ENCODE peak calls at places on chromosomes 7 and 10, in seven cellular contexts. H, C, I, A, U, O and R are unnamed samples.
A peak's percentile ranks its signal among the peaks of the same experiment; 100 is the strongest.

GRCh38 chr10:5040781-5041470 is 37.3 kb upstream of the AKR1C2 start:
- DNase-seq in H (no peak), C (no peak), I (no peak), A (no peak), U (peak; percentile 30), O (no peak), R (no peak)

GRCh38 chr10:71272122-71272771 is 46.8 kb upstream of the SLC29A3 start:
- DNase-seq in H (no peak), C (no peak), I (no peak), A (no peak), U (no peak), O (no peak), R (no peak)

GRCh38 chr10:107418411-107418810 is 253.9 kb upstream of the SORCS1 start:
- DNase-seq in H (no peak), C (no peak), I (no peak), A (no peak), U (no peak), O (no peak), R (no peak)

GRCh38 chr7:151754142-151754590 is 122.7 kb downstream of the PRKAG2 start:
- DNase-seq in H (no peak), C (peak; percentile 96), I (peak; percentile 71), A (peak; percentile 79), U (peak; percentile 99), O (peak; percentile 95), R (peak; percentile 85)

GRCh38 chr7:41942468-41943097 is 239.7 kb upstream of the INHBA start:
- DNase-seq in H (no peak), C (no peak), I (no peak), A (no peak), U (no peak), O (peak; percentile 78), R (no peak)

GRCh38 chr7:24842449-24843241 is 85.4 kb upstream of the GSDME start:
- DNase-seq in H (no peak), C (no peak), I (no peak), A (no peak), U (peak; percentile 8), O (no peak), R (no peak)

GRCh38 chr7:99949645-99950228 is 20.3 kb upstream of the GJC3 start:
- DNase-seq in H (no peak), C (no peak), I (no peak), A (no peak), U (peak; percentile 4), O (no peak), R (no peak)

GRCh38 chr7:66047426-66047825 is 28.2 kb upstream of the ASL start:
- DNase-seq in H (no peak), C (no peak), I (no peak), A (no peak), U (no peak), O (no peak), R (no peak)

GRCh38 chr7:25037325-25037724 is 57.3 kb upstream of the OSBPL3 start:
- DNase-seq in H (no peak), C (no peak), I (no peak), A (no peak), U (no peak), O (no peak), R (no peak)

GRCh38 chr7:122719010-122719578 is 16.4 kb upstream of the RNF148 start:
- DNase-seq in H (no peak), C (no peak), I (no peak), A (no peak), U (no peak), O (no peak), R (no peak)

GRCh38 chr10:88949912-88950664 is 2.5 kb downstream of the ACTA2 start:
- DNase-seq in H (no peak), C (no peak), I (no peak), A (no peak), U (no peak), O (no peak), R (no peak)

GRCh38 chr7:157493017-157493416 is 156.2 kb downstream of the DNAJB6 start:
- DNase-seq in H (no peak), C (no peak), I (no peak), A (no peak), U (no peak), O (no peak), R (peak; percentile 18)

GRCh38 chr7:2698581-2699288 is 10.7 kb downstream of the AMZ1 start:
- DNase-seq in H (peak; percentile 37), C (no peak), I (peak; percentile 92), A (no peak), U (no peak), O (no peak), R (no peak)

GRCh38 chr10:10007972-10008371 is 1009.7 kb upstream of the CELF2 start:
- DNase-seq in H (no peak), C (no peak), I (no peak), A (no peak), U (no peak), O (no peak), R (no peak)

GRCh38 chr7:149773446-149774236 is at the start of gene ZNF467:
- DNase-seq in H (peak; percentile 48), C (no peak), I (peak; percentile 68), A (peak; percentile 88), U (peak; percentile 36), O (peak; percentile 91), R (peak; percentile 87)

GRCh38 chr10:75034131-75034512 is 77.3 kb upstream of the SAMD8 start:
- DNase-seq in H (no peak), C (no peak), I (peak; percentile 69), A (no peak), U (no peak), O (no peak), R (no peak)

GRCh38 chr10:78290131-78290750 is 256.6 kb downstream of the RPS24 start:
- DNase-seq in H (no peak), C (no peak), I (no peak), A (no peak), U (peak; percentile 44), O (no peak), R (peak; percentile 46)

GRCh38 chr7:156173346-156173745 is 361.1 kb upstream of the SHH start:
- DNase-seq in H (no peak), C (no peak), I (no peak), A (no peak), U (no peak), O (no peak), R (peak; percentile 45)

GRCh38 chr7:118902600-118902999 is 678.1 kb downstream of the ANKRD7 start:
- DNase-seq in H (no peak), C (no peak), I (no peak), A (no peak), U (no peak), O (no peak), R (no peak)

GRCh38 chr7:5525271-5526189 is 101.9 kb upstream of the TNRC18 start:
- DNase-seq in H (no peak), C (no peak), I (no peak), A (no peak), U (peak; percentile 74), O (no peak), R (no peak)

GRCh38 chr10:78267070-78267469 is 233.4 kb downstream of the RPS24 start:
- DNase-seq in H (no peak), C (no peak), I (no peak), A (no peak), U (no peak), O (no peak), R (no peak)

GRCh38 chr10:15494850-15495249 is 123.8 kb upstream of the FAM171A1 start:
- DNase-seq in H (no peak), C (no peak), I (no peak), A (no peak), U (no peak), O (no peak), R (no peak)

GRCh38 chr7:43018446-43018845 is 86.3 kb downstream of the MRPL32 start:
- DNase-seq in H (no peak), C (no peak), I (no peak), A (no peak), U (no peak), O (no peak), R (no peak)

GRCh38 chr10:21078410-21079329 is 181.6 kb upstream of the NEBL start:
- DNase-seq in H (no peak), C (peak; percentile 50), I (peak; percentile 69), A (peak; percentile 74), U (peak; percentile 82), O (no peak), R (no peak)

GRCh38 chr7:30285067-30285530 is 702 bp downstream of the ZNRF2 start:
- DNase-seq in H (peak; percentile 17), C (peak; percentile 22), I (peak; percentile 80), A (peak; percentile 59), U (peak; percentile 44), O (peak; percentile 81), R (no peak)

GRCh38 chr7:27151341-27151944 is 940 bp downstream of the HOXA3 start:
- DNase-seq in H (no peak), C (no peak), I (peak; percentile 58), A (no peak), U (no peak), O (peak; percentile 86), R (peak; percentile 64)

GRCh38 chr7:129218514-129219036 is 6.3 kb upstream of the AHCYL2 start:
- DNase-seq in H (peak; percentile 79), C (peak; percentile 85), I (peak; percentile 93), A (peak; percentile 92), U (peak; percentile 90), O (peak; percentile 92), R (peak; percentile 79)

GRCh38 chr10:48608926-48609325 is 4.1 kb upstream of the ARHGAP22 start:
- DNase-seq in H (no peak), C (no peak), I (no peak), A (no peak), U (no peak), O (no peak), R (no peak)

GRCh38 chr10:3977761-3978160 is 192.8 kb upstream of the KLF6 start:
- DNase-seq in H (no peak), C (no peak), I (no peak), A (no peak), U (no peak), O (no peak), R (no peak)

GRCh38 chr10:101441539-101442455 is 87.8 kb downstream of the BTRC start:
- DNase-seq in H (no peak), C (peak; percentile 47), I (peak; percentile 71), A (peak; percentile 16), U (peak; percentile 91), O (no peak), R (no peak)

GRCh38 chr7:114956702-114957101 is 34.8 kb downstream of the MDFIC start:
- DNase-seq in H (no peak), C (no peak), I (no peak), A (no peak), U (no peak), O (no peak), R (no peak)

GRCh38 chr10:100866010-100866409 is 46.8 kb upstream of the SLF2 start:
- DNase-seq in H (no peak), C (no peak), I (no peak), A (no peak), U (no peak), O (no peak), R (no peak)

GRCh38 chr7:36155811-36156361 is 2.8 kb downstream of the EEPD1 start:
- DNase-seq in H (no peak), C (no peak), I (no peak), A (peak; percentile 80), U (peak; percentile 40), O (no peak), R (no peak)

GRCh38 chr10:90652519-90652918 is 205.3 kb downstream of the HTR7 start:
- DNase-seq in H (no peak), C (no peak), I (no peak), A (peak; percentile 30), U (peak; percentile 61), O (no peak), R (no peak)